ENCODE peak calls at places on chromosomes 2 and 18, in seven cellular contexts. A is right atrium auricular region, U is fibroblast of mammary gland, P is endothelial cell, O is Peyer's patch, Q is astrocyte, X is mammary epithelial cell. H is an unnamed sample.

GRCh38 chr2:95297088-95297487 is at the start of gene KCNIP3:
- DNase-seq in P (no peak), O (no peak), X (no peak), U (no peak), A (no peak), Q (no peak), H (no peak)

GRCh38 chr2:101793277-101793969 is 95.9 kb downstream of the MAP4K4 start:
- DNase-seq in Q (no peak), O (no peak), X (no peak), P (no peak), U (peak), A (no peak), H (no peak)

GRCh38 chr2:12700989-12701388 is 15.7 kb upstream of the TRIB2 start:
- DNase-seq in P (no peak), O (no peak), X (no peak), A (no peak), Q (peak), U (peak), H (no peak)

GRCh38 chr18:34704823-34705222 is 5.3 kb upstream of the DTNA start:
- DNase-seq in A (no peak), P (no peak), Q (no peak), O (no peak), U (no peak), X (no peak), H (no peak)

GRCh38 chr18:63564576-63564975 is 22.4 kb downstream of the SERPINB12 start:
- DNase-seq in X (no peak), P (no peak), A (no peak), Q (no peak), U (no peak), O (no peak), H (no peak)

GRCh38 chr2:183604065-183604464 is 479.8 kb downstream of the NUP35 start:
- DNase-seq in U (no peak), A (no peak), X (no peak), Q (no peak), O (no peak), P (no peak), H (no peak)

GRCh38 chr2:172556284-172557033 is 569 bp downstream of the PDK1 start:
- DNase-seq in U (peak), A (no peak), X (peak), O (peak), Q (peak), P (peak), H (no peak)

GRCh38 chr18:23798249-23798648 is 109.0 kb downstream of the LAMA3 start:
- DNase-seq in P (no peak), Q (no peak), X (no peak), U (peak), A (no peak), O (no peak), H (no peak)

GRCh38 chr2:149064365-149064841 is 25.9 kb downstream of the LYPD6B start:
- DNase-seq in O (no peak), Q (no peak), P (no peak), A (no peak), X (no peak), U (no peak), H (no peak)

GRCh38 chr2:5969301-5969700 is 277.1 kb downstream of the SOX11 start:
- DNase-seq in X (no peak), A (peak), U (no peak), Q (no peak), O (no peak), P (no peak), H (peak)

GRCh38 chr18:31575515-31576246 is 16.0 kb upstream of the TTR start:
- DNase-seq in O (no peak), A (peak), U (no peak), X (no peak), P (no peak), Q (no peak), H (no peak)

GRCh38 chr2:14560686-14561085 is 71.8 kb upstream of the LRATD1 start:
- DNase-seq in A (no peak), O (no peak), Q (peak), U (no peak), X (no peak), P (no peak), H (no peak)

GRCh38 chr2:17300141-17300540 is 218.1 kb downstream of the RAD51AP2 start:
- DNase-seq in P (no peak), A (no peak), U (peak), Q (peak), X (peak), O (no peak), H (no peak)

GRCh38 chr2:126781206-126781605 is 117.5 kb upstream of the TEX51 start:
- DNase-seq in X (no peak), Q (no peak), O (no peak), U (no peak), P (no peak), A (no peak), H (no peak)

GRCh38 chr18:22678486-22678885 is 254.6 kb upstream of the RBBP8 start:
- DNase-seq in O (no peak), X (no peak), A (no peak), U (no peak), Q (peak), P (no peak), H (no peak)

DNA sequence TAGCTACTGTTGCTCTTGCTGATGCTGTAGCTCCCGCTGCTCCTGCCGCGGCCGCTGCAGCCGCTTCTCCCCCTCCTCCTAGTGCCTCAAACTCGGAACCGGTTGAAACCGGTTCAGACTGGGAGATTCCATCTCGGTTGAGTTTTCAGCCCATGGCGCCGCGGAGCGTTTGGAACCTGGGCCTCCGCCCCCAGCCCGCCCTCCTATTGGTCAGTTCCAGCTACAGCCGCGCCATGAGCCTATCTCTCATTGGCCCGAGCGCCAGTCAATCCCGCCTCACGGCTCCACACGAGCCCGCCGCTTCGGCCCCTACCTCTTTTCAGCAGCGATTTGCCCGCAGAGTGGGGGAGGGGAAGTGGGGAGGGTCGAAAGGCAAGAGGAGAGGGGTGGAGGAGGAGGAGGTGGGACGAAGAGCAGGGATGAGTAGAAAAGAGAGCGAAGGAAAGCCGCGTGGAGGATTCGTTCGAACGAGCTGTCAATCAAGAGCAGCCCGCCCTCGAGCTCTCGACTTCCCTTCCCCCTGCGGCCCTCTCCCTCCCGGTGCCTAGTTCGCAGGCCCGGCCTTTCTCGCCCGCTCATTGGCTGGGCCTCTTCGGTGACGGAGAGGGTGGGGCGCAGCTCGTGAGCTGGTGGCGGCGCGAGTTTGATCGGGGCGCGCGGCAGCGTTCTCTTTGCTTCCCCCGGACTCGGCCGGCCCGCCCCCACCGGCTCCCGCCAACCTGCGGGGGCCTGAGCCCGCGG is at the start of gene XPO1:
- DNase-seq in A (peak), O (peak), U (peak), Q (peak), X (peak), P (peak), H (peak)
- TF ChIP-seq CTCF in A (no peak), O (no peak), U (no peak), Q (no peak), X (no peak), P (no peak), H (no peak)

DNA sequence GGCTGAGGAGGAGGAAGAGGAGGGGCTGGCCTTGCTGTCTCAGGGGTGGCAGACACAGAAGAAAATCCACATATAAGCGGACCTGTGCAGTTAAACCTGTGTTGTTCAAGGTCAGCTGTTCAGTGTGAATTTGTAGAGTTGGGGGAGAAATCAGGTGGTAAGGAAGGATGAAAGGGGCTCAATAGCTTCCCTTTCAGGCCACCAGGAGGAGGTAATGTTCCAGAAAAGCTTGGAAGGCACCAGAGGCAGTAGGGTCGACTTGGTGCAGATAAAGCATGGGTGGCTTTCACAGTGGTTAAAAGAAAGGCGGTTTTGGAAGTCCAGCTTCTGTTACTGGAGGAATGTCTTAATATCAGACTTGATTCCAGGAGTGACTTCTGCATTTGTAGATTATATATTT is 167.4 kb downstream of the THSD7B start:
- DNase-seq in P (peak), Q (no peak), U (peak), X (peak), A (no peak), O (no peak), H (no peak)
- TF ChIP-seq CTCF in P (peak), Q (peak), U (peak), X (peak), A (no peak), O (no peak), H (peak)

GRCh38 chr2:73851274-73851673 is 22.5 kb downstream of the STAMBP start:
- DNase-seq in A (no peak), P (no peak), U (no peak), X (no peak), O (no peak), Q (no peak), H (no peak)
- TF ChIP-seq CTCF in A (no peak), P (peak), U (peak), X (peak), O (no peak), Q (peak), H (no peak)

GRCh38 chr2:240595381-240596079 is 9.0 kb downstream of the CAPN10 start:
- DNase-seq in A (no peak), X (no peak), P (peak), O (no peak), Q (no peak), U (no peak), H (no peak)
- TF ChIP-seq CTCF in A (no peak), X (peak), P (peak), O (no peak), Q (no peak), U (peak), H (no peak)

GRCh38 chr2:191049728-191050639 is 36.0 kb upstream of the STAT1 start:
- DNase-seq in Q (peak), U (peak), X (no peak), O (no peak), A (no peak), P (no peak), H (no peak)

GRCh38 chr2:191053256-191053655 is 39.3 kb upstream of the STAT1 start:
- DNase-seq in A (no peak), Q (no peak), O (no peak), U (no peak), X (no peak), P (no peak), H (no peak)

GRCh38 chr2:191051177-191051576 is 37.2 kb upstream of the STAT1 start:
- DNase-seq in A (no peak), P (no peak), U (peak), O (no peak), Q (peak), X (no peak), H (no peak)

GRCh38 chr2:191050640-191050987 is 36.6 kb upstream of the STAT1 start:
- DNase-seq in Q (peak), O (no peak), P (no peak), X (peak), A (no peak), U (peak), H (no peak)

GRCh38 chr2:191051825-191052778 is 38.1 kb upstream of the STAT1 start:
- DNase-seq in X (peak), Q (peak), P (peak), O (no peak), A (no peak), U (peak), H (no peak)
- TF ChIP-seq CTCF in X (peak), Q (peak), P (peak), O (peak), A (peak), U (peak), H (peak)

DNA sequence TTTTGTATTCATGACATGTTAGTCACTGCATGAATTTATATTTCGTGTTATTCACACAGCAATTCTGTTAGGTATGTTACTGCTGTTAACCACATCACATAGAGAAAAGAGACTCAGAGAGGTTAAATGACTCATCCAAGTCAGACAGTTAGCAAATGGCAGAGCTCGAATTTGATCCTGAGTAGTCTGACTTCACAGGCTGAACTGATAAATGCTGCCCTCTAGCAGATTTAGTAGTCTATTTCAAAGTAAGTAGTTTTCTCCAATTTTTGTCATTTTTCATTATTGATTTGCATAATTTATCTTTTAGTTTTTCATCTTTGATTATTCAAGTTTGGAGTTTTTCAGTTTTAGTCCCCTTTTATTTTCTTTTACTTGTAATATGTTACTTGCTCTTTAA is 58.3 kb downstream of the WDR7 start:
- DNase-seq in O (no peak), P (no peak), U (peak), A (no peak), Q (peak), X (peak), H (no peak)
- TF ChIP-seq CTCF in O (no peak), P (no peak), U (peak), A (no peak), Q (peak), X (peak), H (peak)

DNA sequence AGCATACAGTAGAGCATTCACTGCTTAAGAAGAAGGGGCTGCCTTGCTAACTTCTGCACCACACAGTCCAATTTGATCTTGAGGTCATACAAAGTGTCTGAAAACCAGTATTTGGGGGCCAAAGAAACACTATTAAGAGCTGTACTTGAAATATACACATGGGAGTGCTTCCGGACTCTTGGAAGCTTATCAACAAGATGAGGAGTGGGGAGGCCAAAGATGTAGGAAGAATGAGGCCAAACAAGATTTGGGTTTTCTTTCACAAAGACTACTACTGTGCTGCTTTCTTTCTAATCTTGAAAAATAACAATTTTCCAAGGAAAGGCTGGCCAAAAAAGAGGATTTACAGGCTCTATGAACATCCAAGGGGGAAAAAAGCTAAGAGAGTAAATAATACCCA is 24.8 kb upstream of the MALL start:
- DNase-seq in X (no peak), P (no peak), A (no peak), U (no peak), O (no peak), Q (no peak), H (no peak)
- TF ChIP-seq CTCF in X (no peak), P (no peak), A (no peak), U (no peak), O (no peak), Q (no peak), H (no peak)